ENCODE peak calls at places on chromosomes 3 and 15, in ten cellular contexts. One of them, this sample, is unnamed.

GRCh38 chr3:130707914-130708601 is 38.6 kb downstream of the PIK3R4 start:
- DNase-seq in OCI-M1: no peak
- DNase-seq in stimulated activated CD4-positive, alpha-beta T cell treated with anti-CD3 and anti-CD28 coated beads, Interleukin-2, amount 100 ng/mL, for 48 hours: no peak
- DNase-seq in fibroblast of the conjunctiva: peak
- DNase-seq in activated CD8-positive, alpha-beta T cell treated with anti-CD3 and anti-CD28 coated beads for 36 hours: no peak
- DNase-seq in anterior cingulate cortex: no peak
- DNase-seq in cardiac muscle cell: no peak
- DNase-seq in effector memory CD4-positive, alpha-beta T cell: no peak
- DNase-seq in glutamatergic neuron: no peak
- DNase-seq in NCI-H69: no peak
- DNase-seq in this sample: no peak

GRCh38 chr3:152330565-152330964 is 61.8 kb downstream of the MBNL1 start:
- DNase-seq in OCI-M1: peak
- DNase-seq in stimulated activated CD4-positive, alpha-beta T cell treated with anti-CD3 and anti-CD28 coated beads, Interleukin-2, amount 100 ng/mL, for 48 hours: no peak
- DNase-seq in fibroblast of the conjunctiva: no peak
- DNase-seq in activated CD8-positive, alpha-beta T cell treated with anti-CD3 and anti-CD28 coated beads for 36 hours: no peak
- DNase-seq in anterior cingulate cortex: no peak
- DNase-seq in cardiac muscle cell: no peak
- DNase-seq in effector memory CD4-positive, alpha-beta T cell: no peak
- DNase-seq in glutamatergic neuron: no peak
- DNase-seq in NCI-H69: no peak
- DNase-seq in this sample: no peak

GRCh38 chr3:47617061-47618010 is 38.7 kb upstream of the CSPG5 start:
- DNase-seq in OCI-M1: no peak
- DNase-seq in stimulated activated CD4-positive, alpha-beta T cell treated with anti-CD3 and anti-CD28 coated beads, Interleukin-2, amount 100 ng/mL, for 48 hours: no peak
- DNase-seq in fibroblast of the conjunctiva: no peak
- DNase-seq in activated CD8-positive, alpha-beta T cell treated with anti-CD3 and anti-CD28 coated beads for 36 hours: no peak
- DNase-seq in anterior cingulate cortex: no peak
- DNase-seq in cardiac muscle cell: no peak
- DNase-seq in effector memory CD4-positive, alpha-beta T cell: no peak
- DNase-seq in glutamatergic neuron: no peak
- DNase-seq in NCI-H69: no peak
- DNase-seq in this sample: no peak

GRCh38 chr3:195921334-195921771 is 13.0 kb upstream of the TNK2 start:
- DNase-seq in OCI-M1: no peak
- DNase-seq in stimulated activated CD4-positive, alpha-beta T cell treated with anti-CD3 and anti-CD28 coated beads, Interleukin-2, amount 100 ng/mL, for 48 hours: no peak
- DNase-seq in fibroblast of the conjunctiva: no peak
- DNase-seq in activated CD8-positive, alpha-beta T cell treated with anti-CD3 and anti-CD28 coated beads for 36 hours: no peak
- DNase-seq in anterior cingulate cortex: no peak
- DNase-seq in cardiac muscle cell: no peak
- DNase-seq in effector memory CD4-positive, alpha-beta T cell: no peak
- DNase-seq in glutamatergic neuron: no peak
- DNase-seq in NCI-H69: no peak
- DNase-seq in this sample: no peak

GRCh38 chr3:149527531-149528343 is 53.2 kb downstream of the TM4SF4 start:
- DNase-seq in OCI-M1: no peak
- DNase-seq in stimulated activated CD4-positive, alpha-beta T cell treated with anti-CD3 and anti-CD28 coated beads, Interleukin-2, amount 100 ng/mL, for 48 hours: no peak
- DNase-seq in fibroblast of the conjunctiva: no peak
- DNase-seq in activated CD8-positive, alpha-beta T cell treated with anti-CD3 and anti-CD28 coated beads for 36 hours: no peak
- DNase-seq in anterior cingulate cortex: no peak
- DNase-seq in cardiac muscle cell: peak
- DNase-seq in effector memory CD4-positive, alpha-beta T cell: no peak
- DNase-seq in glutamatergic neuron: no peak
- DNase-seq in NCI-H69: peak
- DNase-seq in this sample: no peak

GRCh38 chr3:13896473-13897154 is 16.7 kb upstream of the WNT7A start:
- DNase-seq in OCI-M1: peak
- DNase-seq in stimulated activated CD4-positive, alpha-beta T cell treated with anti-CD3 and anti-CD28 coated beads, Interleukin-2, amount 100 ng/mL, for 48 hours: peak
- DNase-seq in fibroblast of the conjunctiva: peak
- DNase-seq in activated CD8-positive, alpha-beta T cell treated with anti-CD3 and anti-CD28 coated beads for 36 hours: peak
- DNase-seq in anterior cingulate cortex: no peak
- DNase-seq in cardiac muscle cell: peak
- DNase-seq in effector memory CD4-positive, alpha-beta T cell: no peak
- DNase-seq in glutamatergic neuron: peak
- DNase-seq in NCI-H69: peak
- DNase-seq in this sample: peak

GRCh38 chr3:76370749-76371148 is 585.4 kb upstream of the ZNF717 start:
- DNase-seq in OCI-M1: no peak
- DNase-seq in stimulated activated CD4-positive, alpha-beta T cell treated with anti-CD3 and anti-CD28 coated beads, Interleukin-2, amount 100 ng/mL, for 48 hours: no peak
- DNase-seq in fibroblast of the conjunctiva: no peak
- DNase-seq in activated CD8-positive, alpha-beta T cell treated with anti-CD3 and anti-CD28 coated beads for 36 hours: no peak
- DNase-seq in anterior cingulate cortex: no peak
- DNase-seq in cardiac muscle cell: no peak
- DNase-seq in effector memory CD4-positive, alpha-beta T cell: no peak
- DNase-seq in glutamatergic neuron: no peak
- DNase-seq in NCI-H69: no peak
- DNase-seq in this sample: no peak

GRCh38 chr3:36097180-36097579 is 283.1 kb upstream of the STAC start:
- DNase-seq in OCI-M1: no peak
- DNase-seq in stimulated activated CD4-positive, alpha-beta T cell treated with anti-CD3 and anti-CD28 coated beads, Interleukin-2, amount 100 ng/mL, for 48 hours: no peak
- DNase-seq in fibroblast of the conjunctiva: no peak
- DNase-seq in activated CD8-positive, alpha-beta T cell treated with anti-CD3 and anti-CD28 coated beads for 36 hours: no peak
- DNase-seq in anterior cingulate cortex: no peak
- DNase-seq in cardiac muscle cell: no peak
- DNase-seq in effector memory CD4-positive, alpha-beta T cell: no peak
- DNase-seq in glutamatergic neuron: no peak
- DNase-seq in NCI-H69: no peak
- DNase-seq in this sample: no peak

GRCh38 chr15:74251187-74251811 is 15.2 kb downstream of the CCDC33 start:
- DNase-seq in OCI-M1: no peak
- DNase-seq in stimulated activated CD4-positive, alpha-beta T cell treated with anti-CD3 and anti-CD28 coated beads, Interleukin-2, amount 100 ng/mL, for 48 hours: no peak
- DNase-seq in fibroblast of the conjunctiva: no peak
- DNase-seq in activated CD8-positive, alpha-beta T cell treated with anti-CD3 and anti-CD28 coated beads for 36 hours: no peak
- DNase-seq in anterior cingulate cortex: peak
- DNase-seq in cardiac muscle cell: no peak
- DNase-seq in effector memory CD4-positive, alpha-beta T cell: no peak
- DNase-seq in glutamatergic neuron: no peak
- DNase-seq in NCI-H69: peak
- DNase-seq in this sample: no peak

GRCh38 chr3:78863294-78864203 is 904.2 kb downstream of the ROBO1 start:
- DNase-seq in OCI-M1: no peak
- DNase-seq in stimulated activated CD4-positive, alpha-beta T cell treated with anti-CD3 and anti-CD28 coated beads, Interleukin-2, amount 100 ng/mL, for 48 hours: no peak
- DNase-seq in fibroblast of the conjunctiva: no peak
- DNase-seq in activated CD8-positive, alpha-beta T cell treated with anti-CD3 and anti-CD28 coated beads for 36 hours: no peak
- DNase-seq in anterior cingulate cortex: no peak
- DNase-seq in cardiac muscle cell: no peak
- DNase-seq in effector memory CD4-positive, alpha-beta T cell: no peak
- DNase-seq in glutamatergic neuron: no peak
- DNase-seq in NCI-H69: no peak
- DNase-seq in this sample: no peak

GRCh38 chr15:31306426-31307269 is 20.0 kb upstream of the KLF13 start:
- DNase-seq in OCI-M1: no peak
- DNase-seq in stimulated activated CD4-positive, alpha-beta T cell treated with anti-CD3 and anti-CD28 coated beads, Interleukin-2, amount 100 ng/mL, for 48 hours: no peak
- DNase-seq in fibroblast of the conjunctiva: no peak
- DNase-seq in activated CD8-positive, alpha-beta T cell treated with anti-CD3 and anti-CD28 coated beads for 36 hours: no peak
- DNase-seq in anterior cingulate cortex: peak
- DNase-seq in cardiac muscle cell: no peak
- DNase-seq in effector memory CD4-positive, alpha-beta T cell: no peak
- DNase-seq in glutamatergic neuron: peak
- DNase-seq in NCI-H69: peak
- DNase-seq in this sample: no peak

GRCh38 chr3:107942244-107942643 is 148.6 kb downstream of the CD47 start:
- DNase-seq in OCI-M1: no peak
- DNase-seq in stimulated activated CD4-positive, alpha-beta T cell treated with anti-CD3 and anti-CD28 coated beads, Interleukin-2, amount 100 ng/mL, for 48 hours: peak
- DNase-seq in fibroblast of the conjunctiva: no peak
- DNase-seq in activated CD8-positive, alpha-beta T cell treated with anti-CD3 and anti-CD28 coated beads for 36 hours: peak
- DNase-seq in anterior cingulate cortex: no peak
- DNase-seq in cardiac muscle cell: no peak
- DNase-seq in effector memory CD4-positive, alpha-beta T cell: no peak
- DNase-seq in glutamatergic neuron: no peak
- DNase-seq in NCI-H69: no peak
- DNase-seq in this sample: no peak

GRCh38 chr3:10695595-10696285 is 120.3 kb upstream of the SLC6A11 start:
- DNase-seq in OCI-M1: no peak
- DNase-seq in stimulated activated CD4-positive, alpha-beta T cell treated with anti-CD3 and anti-CD28 coated beads, Interleukin-2, amount 100 ng/mL, for 48 hours: no peak
- DNase-seq in fibroblast of the conjunctiva: no peak
- DNase-seq in activated CD8-positive, alpha-beta T cell treated with anti-CD3 and anti-CD28 coated beads for 36 hours: no peak
- DNase-seq in anterior cingulate cortex: no peak
- DNase-seq in cardiac muscle cell: no peak
- DNase-seq in effector memory CD4-positive, alpha-beta T cell: no peak
- DNase-seq in glutamatergic neuron: no peak
- DNase-seq in NCI-H69: no peak
- DNase-seq in this sample: no peak

GRCh38 chr3:125525153-125525552 is 5.2 kb upstream of the SNX4 start:
- DNase-seq in OCI-M1: no peak
- DNase-seq in stimulated activated CD4-positive, alpha-beta T cell treated with anti-CD3 and anti-CD28 coated beads, Interleukin-2, amount 100 ng/mL, for 48 hours: no peak
- DNase-seq in fibroblast of the conjunctiva: no peak
- DNase-seq in activated CD8-positive, alpha-beta T cell treated with anti-CD3 and anti-CD28 coated beads for 36 hours: no peak
- DNase-seq in anterior cingulate cortex: no peak
- DNase-seq in cardiac muscle cell: no peak
- DNase-seq in effector memory CD4-positive, alpha-beta T cell: no peak
- DNase-seq in glutamatergic neuron: no peak
- DNase-seq in NCI-H69: no peak
- DNase-seq in this sample: no peak

GRCh38 chr15:98503970-98504369 is 144.4 kb upstream of the IGF1R start:
- DNase-seq in OCI-M1: no peak
- DNase-seq in stimulated activated CD4-positive, alpha-beta T cell treated with anti-CD3 and anti-CD28 coated beads, Interleukin-2, amount 100 ng/mL, for 48 hours: no peak
- DNase-seq in fibroblast of the conjunctiva: peak
- DNase-seq in activated CD8-positive, alpha-beta T cell treated with anti-CD3 and anti-CD28 coated beads for 36 hours: no peak
- DNase-seq in anterior cingulate cortex: no peak
- DNase-seq in cardiac muscle cell: no peak
- DNase-seq in effector memory CD4-positive, alpha-beta T cell: no peak
- DNase-seq in glutamatergic neuron: no peak
- DNase-seq in NCI-H69: no peak
- DNase-seq in this sample: no peak

GRCh38 chr15:90871097-90871715 is 2.8 kb downstream of the FURIN start:
- DNase-seq in OCI-M1: peak
- DNase-seq in stimulated activated CD4-positive, alpha-beta T cell treated with anti-CD3 and anti-CD28 coated beads, Interleukin-2, amount 100 ng/mL, for 48 hours: no peak
- DNase-seq in fibroblast of the conjunctiva: no peak
- DNase-seq in activated CD8-positive, alpha-beta T cell treated with anti-CD3 and anti-CD28 coated beads for 36 hours: no peak
- DNase-seq in anterior cingulate cortex: no peak
- DNase-seq in cardiac muscle cell: peak
- DNase-seq in effector memory CD4-positive, alpha-beta T cell: no peak
- DNase-seq in glutamatergic neuron: no peak
- DNase-seq in NCI-H69: peak
- DNase-seq in this sample: no peak

GRCh38 chr3:31448035-31448881 is 84.5 kb upstream of the STT3B start:
- DNase-seq in OCI-M1: peak
- DNase-seq in stimulated activated CD4-positive, alpha-beta T cell treated with anti-CD3 and anti-CD28 coated beads, Interleukin-2, amount 100 ng/mL, for 48 hours: no peak
- DNase-seq in fibroblast of the conjunctiva: peak
- DNase-seq in activated CD8-positive, alpha-beta T cell treated with anti-CD3 and anti-CD28 coated beads for 36 hours: peak
- DNase-seq in anterior cingulate cortex: no peak
- DNase-seq in cardiac muscle cell: no peak
- DNase-seq in effector memory CD4-positive, alpha-beta T cell: no peak
- DNase-seq in glutamatergic neuron: no peak
- DNase-seq in NCI-H69: peak
- DNase-seq in this sample: peak

GRCh38 chr3:43782541-43782940 is 91.8 kb downstream of the ABHD5 start:
- DNase-seq in OCI-M1: no peak
- DNase-seq in stimulated activated CD4-positive, alpha-beta T cell treated with anti-CD3 and anti-CD28 coated beads, Interleukin-2, amount 100 ng/mL, for 48 hours: no peak
- DNase-seq in fibroblast of the conjunctiva: no peak
- DNase-seq in activated CD8-positive, alpha-beta T cell treated with anti-CD3 and anti-CD28 coated beads for 36 hours: no peak
- DNase-seq in anterior cingulate cortex: no peak
- DNase-seq in cardiac muscle cell: no peak
- DNase-seq in effector memory CD4-positive, alpha-beta T cell: no peak
- DNase-seq in glutamatergic neuron: no peak
- DNase-seq in NCI-H69: no peak
- DNase-seq in this sample: no peak

GRCh38 chr15:69780981-69781380 is 316.7 kb downstream of the TLE3 start:
- DNase-seq in OCI-M1: no peak
- DNase-seq in stimulated activated CD4-positive, alpha-beta T cell treated with anti-CD3 and anti-CD28 coated beads, Interleukin-2, amount 100 ng/mL, for 48 hours: no peak
- DNase-seq in fibroblast of the conjunctiva: no peak
- DNase-seq in activated CD8-positive, alpha-beta T cell treated with anti-CD3 and anti-CD28 coated beads for 36 hours: no peak
- DNase-seq in anterior cingulate cortex: no peak
- DNase-seq in cardiac muscle cell: no peak
- DNase-seq in effector memory CD4-positive, alpha-beta T cell: no peak
- DNase-seq in glutamatergic neuron: no peak
- DNase-seq in NCI-H69: no peak
- DNase-seq in this sample: no peak

GRCh38 chr3:127394031-127394430 is 106.2 kb upstream of the PRR20G start:
- DNase-seq in OCI-M1: no peak
- DNase-seq in stimulated activated CD4-positive, alpha-beta T cell treated with anti-CD3 and anti-CD28 coated beads, Interleukin-2, amount 100 ng/mL, for 48 hours: no peak
- DNase-seq in fibroblast of the conjunctiva: no peak
- DNase-seq in activated CD8-positive, alpha-beta T cell treated with anti-CD3 and anti-CD28 coated beads for 36 hours: no peak
- DNase-seq in anterior cingulate cortex: no peak
- DNase-seq in cardiac muscle cell: no peak
- DNase-seq in effector memory CD4-positive, alpha-beta T cell: no peak
- DNase-seq in glutamatergic neuron: no peak
- DNase-seq in NCI-H69: no peak
- DNase-seq in this sample: no peak

GRCh38 chr3:65974505-65974904 is 64.2 kb downstream of the MAGI1 start:
- DNase-seq in OCI-M1: no peak
- DNase-seq in stimulated activated CD4-positive, alpha-beta T cell treated with anti-CD3 and anti-CD28 coated beads, Interleukin-2, amount 100 ng/mL, for 48 hours: no peak
- DNase-seq in fibroblast of the conjunctiva: no peak
- DNase-seq in activated CD8-positive, alpha-beta T cell treated with anti-CD3 and anti-CD28 coated beads for 36 hours: no peak
- DNase-seq in anterior cingulate cortex: no peak
- DNase-seq in cardiac muscle cell: no peak
- DNase-seq in effector memory CD4-positive, alpha-beta T cell: no peak
- DNase-seq in glutamatergic neuron: no peak
- DNase-seq in NCI-H69: no peak
- DNase-seq in this sample: no peak

GRCh38 chr15:48625126-48625525 is 20.4 kb downstream of the FBN1 start:
- DNase-seq in OCI-M1: no peak
- DNase-seq in stimulated activated CD4-positive, alpha-beta T cell treated with anti-CD3 and anti-CD28 coated beads, Interleukin-2, amount 100 ng/mL, for 48 hours: no peak
- DNase-seq in fibroblast of the conjunctiva: no peak
- DNase-seq in activated CD8-positive, alpha-beta T cell treated with anti-CD3 and anti-CD28 coated beads for 36 hours: no peak
- DNase-seq in anterior cingulate cortex: no peak
- DNase-seq in cardiac muscle cell: no peak
- DNase-seq in effector memory CD4-positive, alpha-beta T cell: no peak
- DNase-seq in glutamatergic neuron: no peak
- DNase-seq in NCI-H69: no peak
- DNase-seq in this sample: no peak

GRCh38 chr3:39028466-39028865 is 23.3 kb downstream of the SCN11A start:
- DNase-seq in OCI-M1: no peak
- DNase-seq in stimulated activated CD4-positive, alpha-beta T cell treated with anti-CD3 and anti-CD28 coated beads, Interleukin-2, amount 100 ng/mL, for 48 hours: no peak
- DNase-seq in fibroblast of the conjunctiva: no peak
- DNase-seq in activated CD8-positive, alpha-beta T cell treated with anti-CD3 and anti-CD28 coated beads for 36 hours: no peak
- DNase-seq in anterior cingulate cortex: no peak
- DNase-seq in cardiac muscle cell: no peak
- DNase-seq in effector memory CD4-positive, alpha-beta T cell: no peak
- DNase-seq in glutamatergic neuron: no peak
- DNase-seq in NCI-H69: no peak
- DNase-seq in this sample: no peak

GRCh38 chr3:183454064-183454463 is 25.6 kb upstream of the MCF2L2 start:
- DNase-seq in OCI-M1: no peak
- DNase-seq in stimulated activated CD4-positive, alpha-beta T cell treated with anti-CD3 and anti-CD28 coated beads, Interleukin-2, amount 100 ng/mL, for 48 hours: no peak
- DNase-seq in fibroblast of the conjunctiva: no peak
- DNase-seq in activated CD8-positive, alpha-beta T cell treated with anti-CD3 and anti-CD28 coated beads for 36 hours: no peak
- DNase-seq in anterior cingulate cortex: no peak
- DNase-seq in cardiac muscle cell: no peak
- DNase-seq in effector memory CD4-positive, alpha-beta T cell: no peak
- DNase-seq in glutamatergic neuron: no peak
- DNase-seq in NCI-H69: no peak
- DNase-seq in this sample: no peak

GRCh38 chr3:49998326-49998725 is 58.4 kb downstream of the RBM6 start:
- DNase-seq in OCI-M1: no peak
- DNase-seq in stimulated activated CD4-positive, alpha-beta T cell treated with anti-CD3 and anti-CD28 coated beads, Interleukin-2, amount 100 ng/mL, for 48 hours: no peak
- DNase-seq in fibroblast of the conjunctiva: no peak
- DNase-seq in activated CD8-positive, alpha-beta T cell treated with anti-CD3 and anti-CD28 coated beads for 36 hours: no peak
- DNase-seq in anterior cingulate cortex: no peak
- DNase-seq in cardiac muscle cell: no peak
- DNase-seq in effector memory CD4-positive, alpha-beta T cell: no peak
- DNase-seq in glutamatergic neuron: no peak
- DNase-seq in NCI-H69: no peak
- DNase-seq in this sample: no peak

GRCh38 chr3:63576826-63577225 is 75.6 kb upstream of the SNTN start:
- DNase-seq in OCI-M1: no peak
- DNase-seq in stimulated activated CD4-positive, alpha-beta T cell treated with anti-CD3 and anti-CD28 coated beads, Interleukin-2, amount 100 ng/mL, for 48 hours: no peak
- DNase-seq in fibroblast of the conjunctiva: no peak
- DNase-seq in activated CD8-positive, alpha-beta T cell treated with anti-CD3 and anti-CD28 coated beads for 36 hours: no peak
- DNase-seq in anterior cingulate cortex: no peak
- DNase-seq in cardiac muscle cell: no peak
- DNase-seq in effector memory CD4-positive, alpha-beta T cell: no peak
- DNase-seq in glutamatergic neuron: no peak
- DNase-seq in NCI-H69: peak
- DNase-seq in this sample: no peak

GRCh38 chr15:47614341-47614740 is 103.0 kb upstream of the SEMA6D start:
- DNase-seq in OCI-M1: no peak
- DNase-seq in stimulated activated CD4-positive, alpha-beta T cell treated with anti-CD3 and anti-CD28 coated beads, Interleukin-2, amount 100 ng/mL, for 48 hours: no peak
- DNase-seq in fibroblast of the conjunctiva: no peak
- DNase-seq in activated CD8-positive, alpha-beta T cell treated with anti-CD3 and anti-CD28 coated beads for 36 hours: no peak
- DNase-seq in anterior cingulate cortex: no peak
- DNase-seq in cardiac muscle cell: no peak
- DNase-seq in effector memory CD4-positive, alpha-beta T cell: no peak
- DNase-seq in glutamatergic neuron: no peak
- DNase-seq in NCI-H69: peak
- DNase-seq in this sample: no peak

GRCh38 chr15:58222698-58223097 is 84.5 kb downstream of the AQP9 start:
- DNase-seq in OCI-M1: peak
- DNase-seq in stimulated activated CD4-positive, alpha-beta T cell treated with anti-CD3 and anti-CD28 coated beads, Interleukin-2, amount 100 ng/mL, for 48 hours: no peak
- DNase-seq in fibroblast of the conjunctiva: no peak
- DNase-seq in activated CD8-positive, alpha-beta T cell treated with anti-CD3 and anti-CD28 coated beads for 36 hours: no peak
- DNase-seq in anterior cingulate cortex: no peak
- DNase-seq in cardiac muscle cell: no peak
- DNase-seq in effector memory CD4-positive, alpha-beta T cell: no peak
- DNase-seq in glutamatergic neuron: no peak
- DNase-seq in NCI-H69: peak
- DNase-seq in this sample: no peak

This sample was measured in HCT116.